ENCODE peak calls at places on chromosomes 6 and 20, in four cellular contexts. One of them, this sample, is unnamed.

GRCh38 chr20:5353624-5354496 is 37.1 kb upstream of the PROKR2 start:
- DNase-seq in IMR-90: peak; percentile 44
- DNase-seq in AG04449: peak; percentile 2
- DNase-seq in OCI-LY7: no peak
- DNase-seq in this sample: peak; percentile 5

GRCh38 chr6:128963561-128963960 is 80.6 kb downstream of the LAMA2 start:
- DNase-seq in AG04449: peak; percentile 23
- DNase-seq in IMR-90: peak; percentile 27
- DNase-seq in OCI-LY7: no peak
- DNase-seq in this sample: no peak

GRCh38 chr6:100664274-100665040 is 199.7 kb upstream of the SIM1 start:
- DNase-seq in IMR-90: peak; percentile 57
- DNase-seq in AG04449: no peak
- DNase-seq in OCI-LY7: peak; percentile 41
- DNase-seq in this sample: peak; percentile 4

GRCh38 chr20:58342104-58342945 is 32.8 kb downstream of the RAB22A start:
- DNase-seq in OCI-LY7: no peak
- DNase-seq in AG04449: peak; percentile 26
- DNase-seq in IMR-90: peak; percentile 67
- DNase-seq in this sample: no peak

GRCh38 chr20:7470912-7471311 is 469.3 kb downstream of the HAO1 start:
- DNase-seq in OCI-LY7: no peak
- DNase-seq in AG04449: no peak
- DNase-seq in IMR-90: no peak
- DNase-seq in this sample: no peak

GRCh38 chr6:80464901-80465300 is 358.4 kb downstream of the BCKDHB start:
- DNase-seq in IMR-90: no peak
- DNase-seq in OCI-LY7: no peak
- DNase-seq in AG04449: no peak
- DNase-seq in this sample: no peak

GRCh38 chr6:50821431-50822077 is 2.9 kb downstream of the TFAP2B start:
- DNase-seq in IMR-90: no peak
- DNase-seq in OCI-LY7: no peak
- DNase-seq in AG04449: no peak
- DNase-seq in this sample: no peak

GRCh38 chr20:44166008-44166407 is 21.0 kb downstream of the JPH2 start:
- DNase-seq in AG04449: no peak
- DNase-seq in OCI-LY7: no peak
- DNase-seq in IMR-90: peak; percentile 36
- DNase-seq in this sample: no peak

GRCh38 chr6:25329982-25330381 is 50.8 kb downstream of the CARMIL1 start:
- DNase-seq in OCI-LY7: no peak
- DNase-seq in IMR-90: no peak
- DNase-seq in AG04449: no peak
- DNase-seq in this sample: no peak

GRCh38 chr20:16175322-16175721 is 397.9 kb downstream of the KIF16B start:
- DNase-seq in IMR-90: no peak
- DNase-seq in OCI-LY7: no peak
- DNase-seq in AG04449: no peak
- DNase-seq in this sample: no peak

GRCh38 chr6:138638626-138639025 is 134.9 kb upstream of the CCDC28A start:
- DNase-seq in OCI-LY7: no peak
- DNase-seq in AG04449: no peak
- DNase-seq in IMR-90: no peak
- DNase-seq in this sample: no peak

GRCh38 chr6:123997223-123997622 is 193.6 kb downstream of the NKAIN2 start:
- DNase-seq in AG04449: no peak
- DNase-seq in OCI-LY7: peak; percentile 0
- DNase-seq in IMR-90: no peak
- DNase-seq in this sample: no peak

GRCh38 chr20:2151805-2152727 is 50.4 kb downstream of the STK35 start:
- DNase-seq in OCI-LY7: no peak
- DNase-seq in AG04449: no peak
- DNase-seq in IMR-90: peak; percentile 64
- DNase-seq in this sample: peak; percentile 40

GRCh38 chr6:12605888-12606345 is 110.7 kb upstream of the PHACTR1 start:
- DNase-seq in OCI-LY7: peak; percentile 86
- DNase-seq in AG04449: no peak
- DNase-seq in IMR-90: peak; percentile 75
- DNase-seq in this sample: no peak

GRCh38 chr6:114747995-114748625 is 405.3 kb upstream of the HS3ST5 start:
- DNase-seq in OCI-LY7: peak; percentile 48
- DNase-seq in IMR-90: peak; percentile 45
- DNase-seq in AG04449: peak; percentile 24
- DNase-seq in this sample: peak; percentile 21

GRCh38 chr20:2911200-2911599 is 37.9 kb downstream of the PTPRA start:
- DNase-seq in IMR-90: peak; percentile 34
- DNase-seq in AG04449: no peak
- DNase-seq in OCI-LY7: no peak
- DNase-seq in this sample: no peak

GRCh38 chr6:129695373-129696027 is 14.5 kb downstream of the ARHGAP18 start:
- DNase-seq in AG04449: no peak
- DNase-seq in OCI-LY7: no peak
- DNase-seq in IMR-90: no peak
- DNase-seq in this sample: no peak

GRCh38 chr6:53269827-53270226 is 78.9 kb downstream of the ELOVL5 start:
- DNase-seq in AG04449: no peak
- DNase-seq in IMR-90: no peak
- DNase-seq in OCI-LY7: no peak
- DNase-seq in this sample: no peak

GRCh38 chr6:28929887-28930620 is 6.3 kb upstream of the TRIM27 start:
- DNase-seq in IMR-90: no peak
- DNase-seq in OCI-LY7: no peak
- DNase-seq in AG04449: no peak
- DNase-seq in this sample: no peak

GRCh38 chr6:28927856-28928255 is 4.1 kb upstream of the TRIM27 start:
- DNase-seq in IMR-90: no peak
- DNase-seq in AG04449: no peak
- DNase-seq in OCI-LY7: no peak
- DNase-seq in this sample: no peak

DNA sequence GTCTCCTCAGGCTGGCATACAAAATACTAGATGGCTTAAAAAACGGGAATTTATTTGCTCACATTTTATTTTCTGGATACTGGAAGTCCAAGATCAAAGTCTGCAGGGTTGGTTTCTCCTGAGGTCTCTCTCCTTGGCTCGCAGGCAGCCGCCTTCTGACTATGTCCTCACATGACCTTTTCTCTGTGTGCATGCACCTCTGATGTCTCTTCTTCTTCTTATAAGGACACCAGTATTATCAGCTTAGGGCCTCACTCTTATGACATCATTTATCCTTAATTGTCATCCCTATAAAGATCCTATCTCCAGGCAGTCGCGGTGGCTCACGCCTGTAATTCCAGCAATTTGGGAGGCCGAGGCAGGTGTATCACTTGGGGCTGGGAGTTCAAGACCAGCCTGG is 9.3 kb upstream of the TRIM27 start:
- DNase-seq in IMR-90: no peak
- DNase-seq in OCI-LY7: no peak
- DNase-seq in AG04449: no peak
- DNase-seq in this sample: no peak
- TF ChIP-seq CTCF in IMR-90: no peak
- TF ChIP-seq CTCF in OCI-LY7: no peak
- TF ChIP-seq CTCF in AG04449: no peak
- TF ChIP-seq CTCF in this sample: no peak

GRCh38 chr20:51540585-51540984 is 1.9 kb downstream of the NFATC2 start:
- DNase-seq in IMR-90: no peak
- DNase-seq in AG04449: no peak
- DNase-seq in OCI-LY7: no peak
- DNase-seq in this sample: no peak

GRCh38 chr20:51542033-51542893 is at the start of gene NFATC2:
- DNase-seq in OCI-LY7: peak; percentile 80
- DNase-seq in AG04449: no peak
- DNase-seq in IMR-90: no peak
- DNase-seq in this sample: no peak

GRCh38 chr20:51545515-51545914 is 3.0 kb upstream of the NFATC2 start:
- DNase-seq in IMR-90: no peak
- DNase-seq in OCI-LY7: no peak
- DNase-seq in AG04449: no peak
- DNase-seq in this sample: no peak

GRCh38 chr20:51542894-51543788 is 622 bp upstream of the NFATC2 start:
- DNase-seq in IMR-90: no peak
- DNase-seq in AG04449: no peak
- DNase-seq in OCI-LY7: peak; percentile 39
- DNase-seq in this sample: no peak

DNA sequence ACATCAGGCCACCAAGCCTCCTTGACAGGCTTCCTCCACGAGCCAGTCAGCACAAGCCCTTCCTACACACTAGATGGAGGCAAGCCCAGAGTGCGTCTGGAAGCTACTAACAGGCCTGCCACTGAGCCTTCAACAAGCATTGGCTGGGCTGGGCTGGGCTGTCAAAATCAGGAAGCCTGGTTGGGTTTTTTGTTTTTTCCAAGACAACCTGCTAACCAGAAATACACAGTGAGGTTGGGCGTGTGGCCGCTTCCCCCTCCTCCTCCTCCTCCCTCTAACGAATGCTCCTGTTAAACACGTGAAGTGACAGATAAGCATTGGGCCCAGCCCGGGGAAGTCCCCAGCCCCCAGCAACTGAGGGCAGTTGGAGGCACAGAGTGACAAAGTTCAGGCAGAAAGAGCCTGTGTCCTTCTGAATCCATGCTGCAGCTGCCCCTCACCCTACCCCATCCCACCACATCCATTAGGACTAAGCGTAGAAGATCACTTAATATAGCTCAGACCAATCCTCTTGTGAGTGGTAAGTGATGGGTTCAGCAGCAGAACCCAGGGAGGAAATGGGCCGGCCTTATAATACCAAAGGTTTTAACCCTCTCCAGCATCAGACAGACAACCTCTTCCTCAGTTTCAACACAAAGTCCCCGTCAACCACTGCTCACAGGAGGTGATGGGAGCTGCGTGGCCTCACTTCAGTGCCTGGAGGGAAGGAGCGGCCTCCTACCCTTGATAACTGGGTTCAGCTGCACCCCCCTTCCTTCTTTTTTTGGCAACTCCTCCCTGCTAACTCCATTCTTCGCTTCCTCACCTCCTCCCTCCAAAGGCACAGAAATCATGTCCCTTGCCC is 1.1 kb downstream of the NFATC2 start:
- DNase-seq in AG04449: no peak
- DNase-seq in IMR-90: peak; percentile 22
- DNase-seq in OCI-LY7: peak; percentile 72
- DNase-seq in this sample: no peak
- H3K4me3 ChIP-seq in AG04449: no peak overlapping the region
- H3K4me3 ChIP-seq in IMR-90: no peak overlapping the region
- H3K4me3 ChIP-seq in OCI-LY7: peak overlapping the region; percentile 79
- H3K4me3 ChIP-seq in this sample: no peak overlapping the region

GRCh38 chr20:47780990-47781389 is 4.3 kb downstream of the SULF2 start:
- DNase-seq in IMR-90: no peak
- DNase-seq in AG04449: no peak
- DNase-seq in OCI-LY7: no peak
- DNase-seq in this sample: no peak
- TF ChIP-seq CTCF in IMR-90: no peak
- TF ChIP-seq CTCF in AG04449: no peak
- TF ChIP-seq CTCF in OCI-LY7: no peak
- TF ChIP-seq CTCF in this sample: no peak

DNA sequence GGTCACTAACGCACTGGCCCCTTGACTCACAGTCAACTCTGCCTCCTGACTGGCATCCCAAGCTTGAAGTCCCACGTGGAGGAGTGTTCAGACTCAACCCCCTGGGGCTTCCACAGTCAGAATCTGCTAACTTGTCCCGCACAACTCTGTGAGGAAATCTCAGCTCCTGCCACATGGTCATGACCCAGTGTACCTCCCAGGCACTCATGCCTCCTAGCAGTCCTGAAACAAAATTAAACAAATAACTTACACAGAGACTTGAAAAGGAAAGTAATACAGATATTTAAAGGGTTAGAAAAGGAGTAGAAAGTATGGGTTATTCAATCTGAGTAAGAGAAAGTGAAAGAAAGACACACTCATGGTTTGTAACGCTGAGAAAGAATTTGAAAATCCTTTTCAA is 134.9 kb downstream of the GMDS start:
- DNase-seq in AG04449: no peak
- DNase-seq in IMR-90: peak; percentile 6
- DNase-seq in OCI-LY7: no peak
- DNase-seq in this sample: no peak
- H3K4me3 ChIP-seq in AG04449: no peak overlapping the region
- H3K4me3 ChIP-seq in IMR-90: no peak overlapping the region
- H3K4me3 ChIP-seq in OCI-LY7: no peak overlapping the region
- H3K4me3 ChIP-seq in this sample: peak overlapping the region; percentile 5